ENCODE peak calls at places on chromosomes 2 and 18, in eight cellular contexts. One of them, this sample, is unnamed.

GRCh38 chr2:150410809-150411208 is 76.7 kb downstream of the RND3 start:
- DNase-seq in uterus: no peak
- DNase-seq in sigmoid colon: no peak
- DNase-seq in adrenal gland: no peak
- DNase-seq in tibial nerve: no peak
- DNase-seq in iPS DF 6.9: peak; percentile 72
- DNase-seq in neural progenitor cell: peak; percentile 63
- DNase-seq in neuronal stem cell: peak; percentile 67
- DNase-seq in this sample: peak; percentile 42

GRCh38 chr2:144331652-144332355 is 188.1 kb downstream of the ZEB2 start:
- DNase-seq in uterus: peak; percentile 54
- DNase-seq in sigmoid colon: peak; percentile 83
- DNase-seq in adrenal gland: no peak
- DNase-seq in tibial nerve: peak; percentile 36
- DNase-seq in iPS DF 6.9: no peak
- DNase-seq in neural progenitor cell: peak; percentile 62
- DNase-seq in neuronal stem cell: peak; percentile 82
- DNase-seq in this sample: peak; percentile 83

GRCh38 chr2:41909584-41909983 is 138.2 kb upstream of the PKDCC start:
- DNase-seq in uterus: no peak
- DNase-seq in sigmoid colon: no peak
- DNase-seq in adrenal gland: no peak
- DNase-seq in tibial nerve: no peak
- DNase-seq in iPS DF 6.9: no peak
- DNase-seq in neural progenitor cell: peak; percentile 38
- DNase-seq in neuronal stem cell: no peak
- DNase-seq in this sample: peak; percentile 40

GRCh38 chr2:65856928-65857327 is 424.5 kb upstream of the SPRED2 start:
- DNase-seq in uterus: no peak
- DNase-seq in sigmoid colon: no peak
- DNase-seq in adrenal gland: no peak
- DNase-seq in tibial nerve: no peak
- DNase-seq in iPS DF 6.9: no peak
- DNase-seq in neural progenitor cell: no peak
- DNase-seq in neuronal stem cell: no peak
- DNase-seq in this sample: no peak

GRCh38 chr2:237818066-237818473 is 19.5 kb downstream of the RBM44 start:
- DNase-seq in uterus: no peak
- DNase-seq in sigmoid colon: no peak
- DNase-seq in adrenal gland: no peak
- DNase-seq in tibial nerve: no peak
- DNase-seq in iPS DF 6.9: no peak
- DNase-seq in neural progenitor cell: no peak
- DNase-seq in neuronal stem cell: no peak
- DNase-seq in this sample: no peak

GRCh38 chr18:13124411-13124810 is 94.1 kb upstream of the LDLRAD4 start:
- DNase-seq in uterus: no peak
- DNase-seq in sigmoid colon: no peak
- DNase-seq in adrenal gland: no peak
- DNase-seq in tibial nerve: no peak
- DNase-seq in iPS DF 6.9: no peak
- DNase-seq in neural progenitor cell: no peak
- DNase-seq in neuronal stem cell: no peak
- DNase-seq in this sample: no peak

GRCh38 chr2:69046221-69046662 is 33.3 kb downstream of the ANTXR1 start:
- DNase-seq in uterus: no peak
- DNase-seq in sigmoid colon: no peak
- DNase-seq in adrenal gland: peak; percentile 26
- DNase-seq in tibial nerve: no peak
- DNase-seq in iPS DF 6.9: no peak
- DNase-seq in neural progenitor cell: no peak
- DNase-seq in neuronal stem cell: no peak
- DNase-seq in this sample: peak; percentile 35

GRCh38 chr2:6896930-6897759 is 19.6 kb downstream of the RSAD2 start:
- DNase-seq in uterus: no peak
- DNase-seq in sigmoid colon: no peak
- DNase-seq in adrenal gland: peak; percentile 31
- DNase-seq in tibial nerve: no peak
- DNase-seq in iPS DF 6.9: no peak
- DNase-seq in neural progenitor cell: no peak
- DNase-seq in neuronal stem cell: no peak
- DNase-seq in this sample: peak; percentile 56

GRCh38 chr18:5543036-5543671 is 643 bp downstream of the EPB41L3 start:
- DNase-seq in uterus: no peak
- DNase-seq in sigmoid colon: peak; percentile 74
- DNase-seq in adrenal gland: peak; percentile 39
- DNase-seq in tibial nerve: no peak
- DNase-seq in iPS DF 6.9: no peak
- DNase-seq in neural progenitor cell: peak; percentile 70
- DNase-seq in neuronal stem cell: peak; percentile 32
- DNase-seq in this sample: no peak

GRCh38 chr2:67733517-67733916 is 329.3 kb downstream of the C1D start:
- DNase-seq in uterus: no peak
- DNase-seq in sigmoid colon: no peak
- DNase-seq in adrenal gland: peak; percentile 14
- DNase-seq in tibial nerve: no peak
- DNase-seq in iPS DF 6.9: peak; percentile 31
- DNase-seq in neural progenitor cell: peak; percentile 58
- DNase-seq in neuronal stem cell: no peak
- DNase-seq in this sample: peak; percentile 27

GRCh38 chr2:15643209-15643500 is 51.5 kb downstream of the DDX1 start:
- DNase-seq in uterus: no peak
- DNase-seq in sigmoid colon: no peak
- DNase-seq in adrenal gland: no peak
- DNase-seq in tibial nerve: no peak
- DNase-seq in iPS DF 6.9: no peak
- DNase-seq in neural progenitor cell: peak; percentile 74
- DNase-seq in neuronal stem cell: peak; percentile 78
- DNase-seq in this sample: no peak

GRCh38 chr2:114127372-114127771 is 237.5 kb downstream of the ACTR3 start:
- DNase-seq in uterus: no peak
- DNase-seq in sigmoid colon: no peak
- DNase-seq in adrenal gland: no peak
- DNase-seq in tibial nerve: no peak
- DNase-seq in iPS DF 6.9: no peak
- DNase-seq in neural progenitor cell: no peak
- DNase-seq in neuronal stem cell: no peak
- DNase-seq in this sample: no peak

GRCh38 chr2:80168801-80169200 is 135.8 kb downstream of the LRRTM1 start:
- DNase-seq in uterus: no peak
- DNase-seq in sigmoid colon: no peak
- DNase-seq in adrenal gland: no peak
- DNase-seq in tibial nerve: no peak
- DNase-seq in iPS DF 6.9: no peak
- DNase-seq in neural progenitor cell: no peak
- DNase-seq in neuronal stem cell: no peak
- DNase-seq in this sample: no peak

GRCh38 chr2:189037518-189037917 is 63.3 kb downstream of the COL3A1 start:
- DNase-seq in uterus: no peak
- DNase-seq in sigmoid colon: no peak
- DNase-seq in adrenal gland: no peak
- DNase-seq in tibial nerve: no peak
- DNase-seq in iPS DF 6.9: no peak
- DNase-seq in neural progenitor cell: no peak
- DNase-seq in neuronal stem cell: no peak
- DNase-seq in this sample: no peak

GRCh38 chr2:33392366-33392765 is 84.1 kb upstream of the RASGRP3 start:
- DNase-seq in uterus: no peak
- DNase-seq in sigmoid colon: no peak
- DNase-seq in adrenal gland: no peak
- DNase-seq in tibial nerve: no peak
- DNase-seq in iPS DF 6.9: no peak
- DNase-seq in neural progenitor cell: no peak
- DNase-seq in neuronal stem cell: no peak
- DNase-seq in this sample: no peak

GRCh38 chr2:29612568-29612967 is 308.8 kb downstream of the ALK start:
- DNase-seq in uterus: no peak
- DNase-seq in sigmoid colon: no peak
- DNase-seq in adrenal gland: no peak
- DNase-seq in tibial nerve: no peak
- DNase-seq in iPS DF 6.9: no peak
- DNase-seq in neural progenitor cell: no peak
- DNase-seq in neuronal stem cell: no peak
- DNase-seq in this sample: peak; percentile 24

GRCh38 chr2:189638305-189639002 is 22.8 kb upstream of the ASNSD1 start:
- DNase-seq in uterus: no peak
- DNase-seq in sigmoid colon: no peak
- DNase-seq in adrenal gland: no peak
- DNase-seq in tibial nerve: no peak
- DNase-seq in iPS DF 6.9: no peak
- DNase-seq in neural progenitor cell: no peak
- DNase-seq in neuronal stem cell: no peak
- DNase-seq in this sample: no peak

GRCh38 chr2:64226611-64227010 is 82.4 kb upstream of the PELI1 start:
- DNase-seq in uterus: no peak
- DNase-seq in sigmoid colon: no peak
- DNase-seq in adrenal gland: no peak
- DNase-seq in tibial nerve: no peak
- DNase-seq in iPS DF 6.9: no peak
- DNase-seq in neural progenitor cell: no peak
- DNase-seq in neuronal stem cell: no peak
- DNase-seq in this sample: no peak

GRCh38 chr2:46806526-46806925 is 109.1 kb downstream of the MCFD2 start:
- DNase-seq in uterus: no peak
- DNase-seq in sigmoid colon: no peak
- DNase-seq in adrenal gland: no peak
- DNase-seq in tibial nerve: no peak
- DNase-seq in iPS DF 6.9: no peak
- DNase-seq in neural progenitor cell: no peak
- DNase-seq in neuronal stem cell: no peak
- DNase-seq in this sample: no peak

GRCh38 chr2:12293868-12294267 is 422.9 kb upstream of the TRIB2 start:
- DNase-seq in uterus: no peak
- DNase-seq in sigmoid colon: no peak
- DNase-seq in adrenal gland: no peak
- DNase-seq in tibial nerve: no peak
- DNase-seq in iPS DF 6.9: no peak
- DNase-seq in neural progenitor cell: no peak
- DNase-seq in neuronal stem cell: no peak
- DNase-seq in this sample: no peak

GRCh38 chr2:199811360-199811759 is 39.6 kb downstream of the FTCDNL1 start:
- DNase-seq in uterus: no peak
- DNase-seq in sigmoid colon: no peak
- DNase-seq in adrenal gland: no peak
- DNase-seq in tibial nerve: no peak
- DNase-seq in iPS DF 6.9: no peak
- DNase-seq in neural progenitor cell: no peak
- DNase-seq in neuronal stem cell: no peak
- DNase-seq in this sample: no peak

DNA sequence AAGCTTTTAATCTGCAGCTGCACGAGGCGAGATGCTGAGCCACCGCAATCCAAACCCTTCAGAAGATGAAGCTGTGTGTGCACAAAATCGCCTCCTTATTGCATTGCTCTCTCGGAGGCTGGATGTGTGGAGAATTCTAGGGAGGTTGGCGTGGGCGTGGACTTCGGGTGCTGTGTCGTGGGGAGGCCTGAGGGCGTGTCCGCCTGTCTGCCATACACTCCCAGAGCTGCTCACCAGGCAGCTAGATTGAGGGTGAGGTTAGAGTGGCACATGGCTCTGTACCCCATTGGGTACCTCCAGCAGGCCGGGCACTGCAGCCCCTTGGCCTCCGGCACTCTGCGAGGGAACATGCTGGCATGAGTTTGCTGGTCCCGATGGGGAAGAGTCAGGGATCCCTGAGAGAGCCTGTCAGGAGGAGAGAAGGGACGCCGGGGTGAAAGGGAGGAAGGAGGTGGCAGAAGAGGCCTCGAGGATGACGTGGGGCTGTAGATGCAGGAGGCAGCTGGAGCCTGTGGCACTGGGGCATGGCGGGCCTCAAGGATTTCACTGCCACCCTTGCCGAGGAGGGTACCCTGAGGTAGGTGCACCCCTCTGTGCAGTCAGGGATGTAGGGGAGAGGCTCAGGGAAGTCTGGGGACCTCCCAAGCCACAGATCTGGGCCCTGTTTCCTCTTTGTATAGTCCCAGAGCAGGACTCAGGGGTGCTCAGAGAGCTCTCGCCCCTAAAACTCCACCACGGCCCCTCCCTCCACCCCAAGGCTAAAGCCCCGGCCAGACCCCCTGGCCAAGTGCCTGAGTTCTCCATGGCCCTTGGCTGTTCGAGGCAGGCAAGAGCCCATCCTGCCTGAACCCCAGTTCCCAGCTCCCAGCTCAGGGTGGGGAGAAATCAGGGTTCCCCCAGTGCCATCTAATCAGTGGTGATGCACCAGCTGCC is 38.8 kb upstream of the HDAC4 start:
- DNase-seq in uterus: no peak
- DNase-seq in sigmoid colon: no peak
- DNase-seq in adrenal gland: no peak
- DNase-seq in tibial nerve: no peak
- DNase-seq in iPS DF 6.9: no peak
- DNase-seq in neural progenitor cell: peak; percentile 9
- DNase-seq in neuronal stem cell: no peak
- DNase-seq in this sample: no peak
- H3K4me3 ChIP-seq in uterus: no peak overlapping the region
- H3K4me3 ChIP-seq in sigmoid colon: no peak overlapping the region
- H3K4me3 ChIP-seq in adrenal gland: no peak overlapping the region
- H3K4me3 ChIP-seq in tibial nerve: no peak overlapping the region
- H3K4me3 ChIP-seq in iPS DF 6.9: no peak overlapping the region
- H3K4me3 ChIP-seq in neural progenitor cell: peak overlapping the region; percentile 9
- H3K4me3 ChIP-seq in neuronal stem cell: no peak overlapping the region
- H3K4me3 ChIP-seq in this sample: no peak overlapping the region

GRCh38 chr2:148416248-148416647 is 228.3 kb upstream of the EPC2 start:
- DNase-seq in uterus: no peak
- DNase-seq in sigmoid colon: no peak
- DNase-seq in adrenal gland: no peak
- DNase-seq in tibial nerve: no peak
- DNase-seq in iPS DF 6.9: no peak
- DNase-seq in neural progenitor cell: no peak
- DNase-seq in neuronal stem cell: no peak
- DNase-seq in this sample: no peak
- H3K9me3 ChIP-seq in uterus: peaks cover 18% of the 10 kb centered on the region
- H3K9me3 ChIP-seq in sigmoid colon: peaks cover 9% of the 10 kb centered on the region
- H3K9me3 ChIP-seq in adrenal gland: peaks cover 12% of the 10 kb centered on the region
- H3K9me3 ChIP-seq in tibial nerve: peaks cover 26% of the 10 kb centered on the region
- H3K9me3 ChIP-seq in iPS DF 6.9: no peaks in the 10 kb centered on the region
- H3K9me3 ChIP-seq in neural progenitor cell: no peaks in the 10 kb centered on the region
- H3K9me3 ChIP-seq in neuronal stem cell: peaks cover 2% of the 10 kb centered on the region
- H3K9me3 ChIP-seq in this sample: no peaks in the 10 kb centered on the region

GRCh38 chr2:152598975-152599724 is 118.1 kb downstream of the PRPF40A start:
- DNase-seq in uterus: no peak
- DNase-seq in sigmoid colon: no peak
- DNase-seq in adrenal gland: no peak
- DNase-seq in tibial nerve: no peak
- DNase-seq in iPS DF 6.9: no peak
- DNase-seq in neural progenitor cell: no peak
- DNase-seq in neuronal stem cell: no peak
- DNase-seq in this sample: no peak
- H3K27ac ChIP-seq in uterus: no peak overlapping the region
- H3K27ac ChIP-seq in sigmoid colon: no peak overlapping the region
- H3K27ac ChIP-seq in adrenal gland: no peak overlapping the region
- H3K27ac ChIP-seq in tibial nerve: no peak overlapping the region
- H3K27ac ChIP-seq in iPS DF 6.9: no peak overlapping the region
- H3K27ac ChIP-seq in neural progenitor cell: peak overlapping the region; percentile 71
- H3K27ac ChIP-seq in neuronal stem cell: no peak overlapping the region
- H3K27ac ChIP-seq in this sample: no peak overlapping the region

DNA sequence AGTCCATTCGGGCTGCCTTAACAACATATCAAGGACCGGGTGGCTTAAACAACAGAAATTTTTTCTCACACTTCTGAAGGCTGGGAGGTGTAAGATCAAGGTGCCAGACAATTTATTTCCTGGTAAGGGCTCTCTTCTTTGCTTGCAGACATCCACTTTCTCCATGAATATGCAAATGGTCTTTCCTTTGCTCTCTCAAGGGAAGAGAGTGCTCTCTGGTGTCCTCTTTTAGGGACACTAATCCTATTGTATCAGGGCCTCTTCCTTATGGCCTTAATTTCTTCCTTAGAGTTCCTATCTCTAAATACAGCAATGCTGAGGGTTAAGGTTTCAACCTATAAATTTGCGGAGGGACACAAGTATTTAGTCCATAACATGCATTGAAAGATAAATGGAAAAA is 770.8 kb downstream of the DSC3 start:
- DNase-seq in uterus: no peak
- DNase-seq in sigmoid colon: no peak
- DNase-seq in adrenal gland: no peak
- DNase-seq in tibial nerve: no peak
- DNase-seq in iPS DF 6.9: no peak
- DNase-seq in neural progenitor cell: peak; percentile 55
- DNase-seq in neuronal stem cell: no peak
- DNase-seq in this sample: no peak
- H3K4me3 ChIP-seq in uterus: no peak overlapping the region
- H3K4me3 ChIP-seq in sigmoid colon: no peak overlapping the region
- H3K4me3 ChIP-seq in adrenal gland: no peak overlapping the region
- H3K4me3 ChIP-seq in tibial nerve: no peak overlapping the region
- H3K4me3 ChIP-seq in iPS DF 6.9: no peak overlapping the region
- H3K4me3 ChIP-seq in neural progenitor cell: no peak overlapping the region
- H3K4me3 ChIP-seq in neuronal stem cell: no peak overlapping the region
- H3K4me3 ChIP-seq in this sample: no peak overlapping the region